ENCODE peak calls at places on chromosome 20, in seven cellular contexts. E is NCI-H1694 treated with DMSO at 0.1 percent for 48 hours; K is mucosa of descending colon; C is epithelial cell of esophagus; P is AG10803; J is osteocyte; S is activated effector memory CD4-positive, alpha-beta T cell treated with anti-CD3 and anti-CD28 coated beads, Interleukin-2, amount 50 U/mL, for 16 hours. U is an unnamed sample.

GRCh38 chr20:56207656-56208055 is 40.9 kb upstream of the MC3R start:
- DNase-seq in E (no peak), K (no peak), C (no peak), P (no peak), J (no peak), S (no peak), U (no peak)

GRCh38 chr20:59564171-59564570 is 40.2 kb upstream of the PHACTR3 start:
- DNase-seq in E (no peak), K (no peak), C (no peak), P (no peak), J (peak), S (peak), U (no peak)

GRCh38 chr20:44720617-44720993 is 5.4 kb downstream of the CCN5 start:
- DNase-seq in E (peak), K (no peak), C (peak), P (peak), J (no peak), S (no peak), U (no peak)

GRCh38 chr20:13325033-13325432 is 104.0 kb downstream of the ISM1 start:
- DNase-seq in E (no peak), K (no peak), C (peak), P (peak), J (no peak), S (no peak), U (no peak)

GRCh38 chr20:46260936-46261454 is 47.3 kb downstream of the CDH22 start:
- DNase-seq in E (no peak), K (no peak), C (no peak), P (no peak), J (no peak), S (no peak), U (no peak)

GRCh38 chr20:15079594-15080340 is 742.4 kb upstream of the FLRT3 start:
- DNase-seq in E (no peak), K (no peak), C (no peak), P (no peak), J (no peak), S (no peak), U (no peak)

GRCh38 chr20:54070187-54070987 is at the start of gene BCAS1:
- DNase-seq in E (no peak), K (peak), C (no peak), P (no peak), J (no peak), S (no peak), U (peak)

GRCh38 chr20:17107127-17107526 is 119.7 kb upstream of the PCSK2 start:
- DNase-seq in E (no peak), K (no peak), C (no peak), P (no peak), J (no peak), S (no peak), U (no peak)

GRCh38 chr20:33901132-33901523 is 90.0 kb downstream of the CHMP4B start:
- DNase-seq in E (no peak), K (no peak), C (no peak), P (no peak), J (no peak), S (no peak), U (no peak)

GRCh38 chr20:58503668-58504067 is 11.5 kb downstream of the APCDD1L start:
- DNase-seq in E (no peak), K (no peak), C (no peak), P (no peak), J (no peak), S (no peak), U (no peak)

GRCh38 chr20:33648396-33649004 is 13.6 kb upstream of the C20orf144 start:
- DNase-seq in E (no peak), K (no peak), C (peak), P (no peak), J (no peak), S (no peak), U (no peak)

GRCh38 chr20:58438970-58439808 is 50.2 kb downstream of the VAPB start:
- DNase-seq in E (no peak), K (no peak), C (no peak), P (no peak), J (no peak), S (no peak), U (no peak)

GRCh38 chr20:15835811-15836210 is 737.4 kb downstream of the KIF16B start:
- DNase-seq in E (no peak), K (no peak), C (no peak), P (no peak), J (no peak), S (no peak), U (no peak)

GRCh38 chr20:42123981-42124473 is 505.9 kb upstream of the CHD6 start:
- DNase-seq in E (no peak), K (no peak), C (no peak), P (no peak), J (no peak), S (no peak), U (no peak)

GRCh38 chr20:1034420-1034799 is 32.3 kb upstream of the RSPO4 start:
- DNase-seq in E (no peak), K (no peak), C (peak), P (no peak), J (no peak), S (no peak), U (no peak)

GRCh38 chr20:21509597-21510331 is 4.1 kb downstream of the NKX2-2 start:
- DNase-seq in E (no peak), K (no peak), C (peak), P (peak), J (peak), S (no peak), U (no peak)

GRCh38 chr20:2001119-2001518 is 7.3 kb upstream of the PDYN start:
- DNase-seq in E (no peak), K (no peak), C (no peak), P (no peak), J (peak), S (no peak), U (no peak)

GRCh38 chr20:24503352-24503931 is 34.0 kb downstream of the SYNDIG1 start:
- DNase-seq in E (no peak), K (no peak), C (no peak), P (peak), J (peak), S (no peak), U (no peak)

GRCh38 chr20:54115172-54115854 is 44.9 kb upstream of the BCAS1 start:
- DNase-seq in E (no peak), K (no peak), C (no peak), P (no peak), J (no peak), S (no peak), U (no peak)

GRCh38 chr20:38991814-38992593 is 29.9 kb downstream of the DHX35 start:
- DNase-seq in E (no peak), K (no peak), C (no peak), P (no peak), J (no peak), S (no peak), U (no peak)

GRCh38 chr20:51372176-51372803 is 170.2 kb downstream of the NFATC2 start:
- DNase-seq in E (peak), K (no peak), C (peak), P (peak), J (peak), S (peak), U (peak)

GRCh38 chr20:59082077-59082740 is 39.6 kb upstream of the PRELID3B start:
- DNase-seq in E (no peak), K (no peak), C (peak), P (peak), J (no peak), S (no peak), U (no peak)

GRCh38 chr20:39935921-39936320 is 753.1 kb downstream of the MAFB start:
- DNase-seq in E (no peak), K (no peak), C (peak), P (peak), J (no peak), S (no peak), U (no peak)

GRCh38 chr20:31835977-31836852 is 9.2 kb downstream of the FOXS1 start:
- DNase-seq in E (no peak), K (peak), C (peak), P (peak), J (peak), S (no peak), U (no peak)

GRCh38 chr20:23139524-23139923 is 53.4 kb upstream of the CD93 start:
- DNase-seq in E (no peak), K (no peak), C (peak), P (no peak), J (no peak), S (peak), U (no peak)

GRCh38 chr20:9417665-9418064 is 96.7 kb upstream of the LAMP5 start:
- DNase-seq in E (no peak), K (no peak), C (peak), P (peak), J (no peak), S (no peak), U (no peak)

GRCh38 chr20:44231713-44232468 is 15.2 kb upstream of the GDAP1L1 start:
- DNase-seq in E (no peak), K (no peak), C (no peak), P (no peak), J (no peak), S (no peak), U (no peak)

GRCh38 chr20:38167851-38168760 is 3.0 kb upstream of the TGM2 start:
- DNase-seq in E (no peak), K (peak), C (peak), P (peak), J (no peak), S (no peak), U (peak)

GRCh38 chr20:64244870-64245603 is 10.5 kb upstream of the PCMTD2 start:
- DNase-seq in E (no peak), K (no peak), C (no peak), P (no peak), J (no peak), S (no peak), U (peak)

GRCh38 chr20:31675828-31676533 is 38.3 kb downstream of the COX4I2 start:
- DNase-seq in E (no peak), K (no peak), C (no peak), P (no peak), J (no peak), S (peak), U (no peak)

GRCh38 chr20:32160341-32160740 is 47.2 kb downstream of the PLAGL2 start:
- DNase-seq in E (no peak), K (no peak), C (no peak), P (no peak), J (no peak), S (no peak), U (no peak)

GRCh38 chr20:18523066-18523465 is 15.3 kb downstream of the SEC23B start:
- DNase-seq in E (no peak), K (no peak), C (no peak), P (no peak), J (no peak), S (no peak), U (no peak)

GRCh38 chr20:5973172-5973571 is 22.7 kb downstream of the MCM8 start:
- DNase-seq in E (no peak), K (no peak), C (peak), P (peak), J (no peak), S (no peak), U (no peak)